ENCODE peak calls at places on chromosomes 1 and 21, in six cellular contexts. Y is type B pancreatic cell; A is HFF-Myc; M is CD4-positive, alpha-beta T cell; R is pancreas; O is neural crest cell. T is an unnamed sample.

GRCh38 chr1:55860816-55861519 is 645.8 kb upstream of the USP24 start:
- DNase-seq in Y (no peak), A (no peak), M (no peak), R (no peak), O (no peak), T (no peak)

GRCh38 chr1:52978045-52978444 is 51.0 kb downstream of the SCP2 start:
- DNase-seq in Y (no peak), A (no peak), M (no peak), R (no peak), O (no peak), T (no peak)

GRCh38 chr1:80534606-80535360 is 1266.0 kb upstream of the ADGRL2 start:
- DNase-seq in Y (no peak), A (no peak), M (no peak), R (no peak), O (no peak), T (no peak)

GRCh38 chr1:201447911-201448871 is 20.8 kb downstream of the PHLDA3 start:
- DNase-seq in Y (no peak), A (no peak), M (peak), R (peak), O (peak), T (peak)

GRCh38 chr1:167601442-167602380 is 28.3 kb upstream of the RCSD1 start:
- DNase-seq in Y (no peak), A (no peak), M (no peak), R (no peak), O (no peak), T (no peak)

GRCh38 chr21:40151611-40152010 is 284.4 kb downstream of the PCP4 start:
- DNase-seq in Y (no peak), A (no peak), M (no peak), R (no peak), O (no peak), T (no peak)

GRCh38 chr1:233844697-233845096 is 59.8 kb upstream of the SLC35F3 start:
- DNase-seq in Y (no peak), A (no peak), M (no peak), R (no peak), O (no peak), T (no peak)

GRCh38 chr1:125118147-125118993 is 3933.6 kb downstream of the SRGAP2C start:
- DNase-seq in Y (no peak), A (no peak), M (no peak), R (no peak), O (no peak), T (no peak)

GRCh38 chr1:204155881-204156280 is 4.0 kb upstream of the ETNK2 start:
- DNase-seq in Y (no peak), A (no peak), M (no peak), R (no peak), O (no peak), T (no peak)

GRCh38 chr1:114986286-114986685 is 43.3 kb upstream of the TSHB start:
- DNase-seq in Y (no peak), A (no peak), M (no peak), R (no peak), O (no peak), T (no peak)

GRCh38 chr1:236862615-236863211 is 67.6 kb downstream of the MTR start:
- DNase-seq in Y (no peak), A (no peak), M (no peak), R (peak), O (no peak), T (no peak)

GRCh38 chr1:60893111-60893510 is 189.2 kb upstream of the NFIA start:
- DNase-seq in Y (no peak), A (no peak), M (no peak), R (no peak), O (no peak), T (no peak)

GRCh38 chr1:34785875-34786470 is 5.0 kb downstream of the GJB3 start:
- DNase-seq in Y (peak), A (no peak), M (no peak), R (no peak), O (no peak), T (no peak)

GRCh38 chr21:45326169-45326833 is 38.6 kb upstream of the POFUT2 start:
- DNase-seq in Y (no peak), A (peak), M (no peak), R (no peak), O (peak), T (no peak)

GRCh38 chr21:37219766-37220432 is 47.2 kb downstream of the VPS26C start:
- DNase-seq in Y (no peak), A (no peak), M (peak), R (no peak), O (no peak), T (no peak)

GRCh38 chr1:177228721-177229088 is 57.9 kb downstream of the BRINP2 start:
- DNase-seq in Y (no peak), A (peak), M (no peak), R (no peak), O (no peak), T (no peak)

GRCh38 chr1:160256396-160257046 is 5.8 kb downstream of the DCAF8 start:
- DNase-seq in Y (no peak), A (no peak), M (no peak), R (no peak), O (no peak), T (no peak)

GRCh38 chr1:241895013-241895412 is 47.0 kb downstream of the EXO1 start:
- DNase-seq in Y (no peak), A (no peak), M (no peak), R (no peak), O (no peak), T (no peak)

GRCh38 chr1:61087574-61087973 is 5.2 kb downstream of the NFIA start:
- DNase-seq in Y (no peak), A (no peak), M (no peak), R (no peak), O (no peak), T (no peak)

GRCh38 chr1:156912310-156912709 is 8.1 kb upstream of the LRRC71 start:
- DNase-seq in Y (no peak), A (no peak), M (no peak), R (no peak), O (no peak), T (no peak)

GRCh38 chr1:194069168-194069830 is 882.9 kb upstream of the B3GALT2 start:
- DNase-seq in Y (no peak), A (no peak), M (no peak), R (no peak), O (no peak), T (no peak)

GRCh38 chr1:175129182-175129581 is 61.5 kb downstream of the TNN start:
- DNase-seq in Y (no peak), A (peak), M (no peak), R (no peak), O (no peak), T (no peak)

GRCh38 chr1:183590225-183591191 is at the start of gene NCF2:
- DNase-seq in Y (no peak), A (no peak), M (no peak), R (no peak), O (no peak), T (no peak)

GRCh38 chr1:152047607-152047953 is 10.8 kb upstream of the S100A11 start:
- DNase-seq in Y (no peak), A (no peak), M (peak), R (peak), O (no peak), T (no peak)

GRCh38 chr1:233597489-233597901 is 16.4 kb upstream of the KCNK1 start:
- DNase-seq in Y (no peak), A (peak), M (no peak), R (no peak), O (no peak), T (no peak)

GRCh38 chr1:201466492-201466891 is 2.5 kb downstream of the PHLDA3 start:
- DNase-seq in Y (no peak), A (no peak), M (no peak), R (no peak), O (no peak), T (no peak)

GRCh38 chr1:153968400-153968799 is 698 bp downstream of the CREB3L4 start:
- DNase-seq in Y (no peak), A (no peak), M (no peak), R (no peak), O (no peak), T (no peak)

GRCh38 chr1:100188617-100189016 is 10.6 kb upstream of the LRRC39 start:
- DNase-seq in Y (no peak), A (peak), M (no peak), R (no peak), O (no peak), T (no peak)

GRCh38 chr1:57848406-57848805 is 424.5 kb upstream of the DAB1 start:
- DNase-seq in Y (no peak), A (no peak), M (no peak), R (no peak), O (no peak), T (no peak)

GRCh38 chr1:44542415-44543063 is 131.7 kb downstream of the TMEM53 start:
- DNase-seq in Y (no peak), A (no peak), M (no peak), R (no peak), O (no peak), T (no peak)

GRCh38 chr1:230401763-230402294 is 24.3 kb downstream of the PGBD5 start:
- DNase-seq in Y (no peak), A (no peak), M (no peak), R (peak), O (no peak), T (no peak)

GRCh38 chr1:78292361-78292760 is 198.4 kb upstream of the PTGFR start:
- DNase-seq in Y (no peak), A (peak), M (no peak), R (no peak), O (no peak), T (no peak)

GRCh38 chr1:11530731-11531311 is 51.9 kb downstream of the DISP3 start:
- DNase-seq in Y (no peak), A (no peak), M (no peak), R (no peak), O (no peak), T (no peak)

GRCh38 chr1:201504179-201504631 is 2.7 kb downstream of the CSRP1 start:
- DNase-seq in Y (no peak), A (no peak), M (no peak), R (no peak), O (no peak), T (no peak)

GRCh38 chr1:29117381-29117780 is 6.3 kb downstream of the TMEM200B start:
- DNase-seq in Y (no peak), A (no peak), M (no peak), R (no peak), O (no peak), T (no peak)
- TF ChIP-seq CTCF in Y (no peak), A (peak), M (no peak), R (no peak), O (no peak), T (no peak)

DNA sequence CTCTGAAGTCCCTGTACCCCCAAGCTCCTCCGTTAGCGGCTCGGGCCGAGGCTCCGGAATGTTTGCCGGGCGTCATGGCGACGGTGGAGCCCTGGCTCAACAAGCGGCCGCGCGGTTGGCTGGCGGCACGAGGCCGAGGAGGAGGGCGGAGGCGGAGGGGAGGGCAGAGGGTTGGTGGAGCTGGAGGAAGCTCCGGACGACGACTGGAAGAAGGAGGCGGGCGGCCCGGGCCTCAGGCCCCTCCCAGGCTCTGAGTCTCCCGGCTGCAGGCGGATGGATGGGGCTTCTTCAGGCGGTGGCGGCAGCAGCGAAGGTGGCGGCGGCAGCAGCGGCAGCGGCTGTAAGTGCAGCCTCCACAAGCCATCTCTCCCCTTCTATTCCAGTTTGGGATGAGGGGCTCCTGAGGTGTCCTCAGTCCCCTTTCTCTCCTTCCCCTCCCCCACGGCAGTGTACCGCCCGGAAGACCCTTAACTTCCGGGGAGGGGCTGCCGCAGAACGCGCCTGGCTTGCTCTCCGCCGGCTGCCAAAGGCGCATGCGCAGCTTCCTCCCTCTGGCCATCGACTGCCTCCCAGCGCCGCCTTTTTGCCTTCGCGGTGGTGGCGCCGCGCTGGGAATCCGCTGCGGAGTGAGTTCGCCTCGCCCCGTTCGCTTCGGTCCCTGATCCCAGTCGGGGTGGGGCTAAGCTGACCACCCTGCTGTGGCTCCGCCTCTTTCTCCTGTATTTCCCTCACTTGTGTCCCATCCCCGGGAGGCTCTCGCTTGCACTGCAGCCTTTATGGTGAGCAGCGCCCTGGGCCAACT is at the start of the genes DNAI4 and MIER1:
- DNase-seq in Y (peak), A (peak), M (peak), R (peak), O (peak), T (peak)
- TF ChIP-seq CTCF in Y (peak), A (no peak), M (no peak), R (peak), O (peak), T (no peak)

GRCh38 chr21:41816583-41817165 is 49.8 kb upstream of the RIPK4 start:
- DNase-seq in Y (peak), A (peak), M (peak), R (peak), O (peak), T (peak)
- TF ChIP-seq CTCF in Y (peak), A (peak), M (peak), R (peak), O (peak), T (peak)

GRCh38 chr1:159014003-159014571 is 4.4 kb downstream of the IFI16 start:
- DNase-seq in Y (no peak), A (no peak), M (no peak), R (no peak), O (no peak), T (no peak)

GRCh38 chr1:159012495-159012894 is 2.8 kb downstream of the IFI16 start:
- DNase-seq in Y (no peak), A (no peak), M (peak), R (no peak), O (no peak), T (no peak)

GRCh38 chr1:159014851-159015250 is 5.1 kb downstream of the IFI16 start:
- DNase-seq in Y (no peak), A (no peak), M (no peak), R (no peak), O (no peak), T (no peak)

GRCh38 chr1:159011701-159012100 is 2.0 kb downstream of the IFI16 start:
- DNase-seq in Y (no peak), A (no peak), M (no peak), R (no peak), O (no peak), T (no peak)

GRCh38 chr1:159015440-159015909 is 5.8 kb downstream of the IFI16 start:
- DNase-seq in Y (no peak), A (peak), M (peak), R (no peak), O (no peak), T (no peak)
- TF ChIP-seq CTCF in Y (no peak), A (no peak), M (no peak), R (no peak), O (no peak), T (no peak)

DNA sequence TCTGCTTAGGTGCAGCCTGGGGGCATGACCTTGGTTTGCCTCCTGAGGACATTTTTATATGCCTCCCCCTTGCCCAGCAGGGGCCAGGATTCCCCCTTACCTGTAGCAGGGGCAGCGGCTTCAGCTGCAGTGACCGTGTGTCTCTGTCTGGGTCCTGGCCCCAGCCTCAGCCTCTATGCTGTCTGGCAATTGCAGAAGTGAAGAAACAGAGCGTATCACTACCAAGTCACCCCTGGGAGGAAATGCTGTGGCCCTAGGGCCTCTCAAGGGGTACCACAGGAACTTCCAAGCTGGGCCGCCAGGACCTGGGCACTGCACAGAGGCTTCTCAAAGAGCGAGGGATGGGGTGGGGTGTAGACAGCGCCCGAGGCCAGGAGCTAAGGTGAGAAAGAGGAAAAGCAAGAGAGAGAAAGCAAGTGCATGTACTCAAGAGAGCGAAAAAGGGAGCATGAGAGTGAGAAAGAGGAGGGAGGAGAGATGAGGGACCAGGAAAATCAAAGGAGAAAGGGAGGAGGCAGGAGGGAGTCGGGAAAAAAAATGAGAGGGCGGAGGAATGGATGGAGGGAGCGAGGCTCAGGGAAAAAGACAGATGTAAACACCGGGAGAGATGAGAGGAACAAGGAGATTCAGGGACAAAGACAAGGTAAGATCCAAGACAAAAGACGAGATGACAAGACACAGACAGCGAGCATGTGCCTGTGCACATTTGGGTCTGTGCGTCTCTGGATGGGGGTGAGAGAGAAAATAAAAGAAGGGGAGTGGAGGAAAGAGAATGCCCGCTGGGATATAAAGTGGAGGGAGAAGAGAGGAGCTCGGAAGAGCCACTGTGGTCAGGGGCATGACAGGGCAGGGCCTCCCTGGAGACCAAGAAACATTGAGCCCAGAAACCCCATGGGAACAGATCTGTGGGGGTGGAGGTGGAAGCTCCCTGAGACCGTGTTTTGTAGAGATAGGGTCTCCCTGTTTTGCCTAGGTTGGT is at the start of gene PTAFR:
- DNase-seq in Y (no peak), A (no peak), M (no peak), R (no peak), O (no peak), T (no peak)
- TF ChIP-seq CTCF in Y (no peak), A (no peak), M (no peak), R (no peak), O (no peak), T (no peak)

GRCh38 chr21:33386222-33386784 is 16.9 kb upstream of the IFNGR2 start:
- DNase-seq in Y (no peak), A (no peak), M (no peak), R (no peak), O (no peak), T (no peak)
- TF ChIP-seq CTCF in Y (peak), A (peak), M (no peak), R (no peak), O (peak), T (no peak)